ENCODE peak calls at places on chromosomes 6 and 20, in seven cellular contexts. One of them, this sample, is unnamed.

GRCh38 chr6:134105903-134106302 is 53.5 kb upstream of the SLC2A12 start:
- DNase-seq in H9: no peak
- DNase-seq in mesendoderm: no peak
- DNase-seq in trophoblast cell: no peak
- DNase-seq in IMR-90: no peak
- DNase-seq in mesenchymal stem cell: no peak
- DNase-seq in neuronal stem cell: no peak
- DNase-seq in this sample: no peak

GRCh38 chr6:52417675-52418111 is 2.4 kb upstream of the EFHC1 start:
- DNase-seq in H9: no peak
- DNase-seq in mesendoderm: peak; percentile 50
- DNase-seq in trophoblast cell: peak; percentile 42
- DNase-seq in IMR-90: peak; percentile 68
- DNase-seq in mesenchymal stem cell: peak; percentile 86
- DNase-seq in neuronal stem cell: no peak
- DNase-seq in this sample: no peak

GRCh38 chr6:47076422-47077344 is 34.6 kb upstream of the ADGRF1 start:
- DNase-seq in H9: no peak
- DNase-seq in mesendoderm: no peak
- DNase-seq in trophoblast cell: no peak
- DNase-seq in IMR-90: no peak
- DNase-seq in mesenchymal stem cell: peak; percentile 84
- DNase-seq in neuronal stem cell: no peak
- DNase-seq in this sample: no peak

GRCh38 chr20:62517901-62518610 is 42.3 kb upstream of the GATA5 start:
- DNase-seq in H9: no peak
- DNase-seq in mesendoderm: no peak
- DNase-seq in trophoblast cell: no peak
- DNase-seq in IMR-90: no peak
- DNase-seq in mesenchymal stem cell: no peak
- DNase-seq in neuronal stem cell: no peak
- DNase-seq in this sample: no peak

GRCh38 chr20:49893242-49894072 is 21.9 kb downstream of the SPATA2 start:
- DNase-seq in H9: no peak
- DNase-seq in mesendoderm: no peak
- DNase-seq in trophoblast cell: peak; percentile 65
- DNase-seq in IMR-90: peak; percentile 14
- DNase-seq in mesenchymal stem cell: no peak
- DNase-seq in neuronal stem cell: no peak
- DNase-seq in this sample: no peak

GRCh38 chr6:14501914-14502313 is 384.3 kb downstream of the CD83 start:
- DNase-seq in H9: no peak
- DNase-seq in mesendoderm: no peak
- DNase-seq in trophoblast cell: no peak
- DNase-seq in IMR-90: peak; percentile 15
- DNase-seq in mesenchymal stem cell: peak; percentile 22
- DNase-seq in neuronal stem cell: peak; percentile 17
- DNase-seq in this sample: no peak

GRCh38 chr6:169964440-169965212 is 213.2 kb downstream of the ERMARD start:
- DNase-seq in H9: no peak
- DNase-seq in mesendoderm: no peak
- DNase-seq in trophoblast cell: peak; percentile 68
- DNase-seq in IMR-90: no peak
- DNase-seq in mesenchymal stem cell: no peak
- DNase-seq in neuronal stem cell: no peak
- DNase-seq in this sample: no peak

GRCh38 chr6:25882066-25882496 is 8.0 kb upstream of the SLC17A3 start:
- DNase-seq in H9: peak; percentile 85
- DNase-seq in mesendoderm: peak; percentile 83
- DNase-seq in trophoblast cell: peak; percentile 75
- DNase-seq in IMR-90: no peak
- DNase-seq in mesenchymal stem cell: no peak
- DNase-seq in neuronal stem cell: peak; percentile 21
- DNase-seq in this sample: peak; percentile 57

GRCh38 chr6:146905313-146905712 is 298.9 kb upstream of the STXBP5 start:
- DNase-seq in H9: no peak
- DNase-seq in mesendoderm: peak; percentile 30
- DNase-seq in trophoblast cell: peak; percentile 100
- DNase-seq in IMR-90: peak; percentile 42
- DNase-seq in mesenchymal stem cell: peak; percentile 26
- DNase-seq in neuronal stem cell: no peak
- DNase-seq in this sample: no peak

GRCh38 chr6:167129159-167129558 is 6.3 kb downstream of the CCR6 start:
- DNase-seq in H9: no peak
- DNase-seq in mesendoderm: no peak
- DNase-seq in trophoblast cell: no peak
- DNase-seq in IMR-90: no peak
- DNase-seq in mesenchymal stem cell: no peak
- DNase-seq in neuronal stem cell: no peak
- DNase-seq in this sample: no peak

GRCh38 chr6:134814076-134814709 is 135.7 kb downstream of the ALDH8A1 start:
- DNase-seq in H9: no peak
- DNase-seq in mesendoderm: peak; percentile 80
- DNase-seq in trophoblast cell: peak; percentile 72
- DNase-seq in IMR-90: peak; percentile 82
- DNase-seq in mesenchymal stem cell: peak; percentile 72
- DNase-seq in neuronal stem cell: no peak
- DNase-seq in this sample: no peak

GRCh38 chr6:70221715-70222236 is 81.1 kb downstream of the COL9A1 start:
- DNase-seq in H9: no peak
- DNase-seq in mesendoderm: no peak
- DNase-seq in trophoblast cell: no peak
- DNase-seq in IMR-90: no peak
- DNase-seq in mesenchymal stem cell: no peak
- DNase-seq in neuronal stem cell: no peak
- DNase-seq in this sample: no peak

GRCh38 chr6:130222775-130223174 is at the start of gene SAMD3:
- DNase-seq in H9: no peak
- DNase-seq in mesendoderm: no peak
- DNase-seq in trophoblast cell: no peak
- DNase-seq in IMR-90: no peak
- DNase-seq in mesenchymal stem cell: no peak
- DNase-seq in neuronal stem cell: no peak
- DNase-seq in this sample: no peak

GRCh38 chr20:4120921-4121321 is 105.6 kb upstream of the RNF24 start:
- DNase-seq in H9: no peak
- DNase-seq in mesendoderm: no peak
- DNase-seq in trophoblast cell: no peak
- DNase-seq in IMR-90: no peak
- DNase-seq in mesenchymal stem cell: no peak
- DNase-seq in neuronal stem cell: no peak
- DNase-seq in this sample: no peak

GRCh38 chr6:149365197-149365596 is 34.9 kb upstream of the SUMO4 start:
- DNase-seq in H9: no peak
- DNase-seq in mesendoderm: no peak
- DNase-seq in trophoblast cell: no peak
- DNase-seq in IMR-90: no peak
- DNase-seq in mesenchymal stem cell: no peak
- DNase-seq in neuronal stem cell: no peak
- DNase-seq in this sample: no peak

GRCh38 chr6:23457321-23457720 is 668.7 kb upstream of the NRSN1 start:
- DNase-seq in H9: no peak
- DNase-seq in mesendoderm: no peak
- DNase-seq in trophoblast cell: no peak
- DNase-seq in IMR-90: no peak
- DNase-seq in mesenchymal stem cell: no peak
- DNase-seq in neuronal stem cell: no peak
- DNase-seq in this sample: no peak

GRCh38 chr6:6927437-6928361 is 180.1 kb upstream of the RREB1 start:
- DNase-seq in H9: peak; percentile 65
- DNase-seq in mesendoderm: no peak
- DNase-seq in trophoblast cell: peak; percentile 61
- DNase-seq in IMR-90: no peak
- DNase-seq in mesenchymal stem cell: no peak
- DNase-seq in neuronal stem cell: peak; percentile 18
- DNase-seq in this sample: no peak

GRCh38 chr6:96975848-96976247 is 51.3 kb downstream of the KLHL32 start:
- DNase-seq in H9: no peak
- DNase-seq in mesendoderm: no peak
- DNase-seq in trophoblast cell: peak; percentile 38
- DNase-seq in IMR-90: no peak
- DNase-seq in mesenchymal stem cell: no peak
- DNase-seq in neuronal stem cell: no peak
- DNase-seq in this sample: no peak

GRCh38 chr6:145147559-145147958 is 587.8 kb downstream of the EPM2A start:
- DNase-seq in H9: no peak
- DNase-seq in mesendoderm: no peak
- DNase-seq in trophoblast cell: peak; percentile 3
- DNase-seq in IMR-90: peak; percentile 78
- DNase-seq in mesenchymal stem cell: peak; percentile 38
- DNase-seq in neuronal stem cell: no peak
- DNase-seq in this sample: no peak

GRCh38 chr6:116963972-116964371 is 86.9 kb downstream of the RFX6 start:
- DNase-seq in H9: no peak
- DNase-seq in mesendoderm: no peak
- DNase-seq in trophoblast cell: no peak
- DNase-seq in IMR-90: no peak
- DNase-seq in mesenchymal stem cell: no peak
- DNase-seq in neuronal stem cell: no peak
- DNase-seq in this sample: no peak

GRCh38 chr20:50728981-50729874 is 2.2 kb upstream of the PARD6B start:
- DNase-seq in H9: peak; percentile 31
- DNase-seq in mesendoderm: no peak
- DNase-seq in trophoblast cell: no peak
- DNase-seq in IMR-90: no peak
- DNase-seq in mesenchymal stem cell: peak; percentile 66
- DNase-seq in neuronal stem cell: no peak
- DNase-seq in this sample: no peak

GRCh38 chr6:39543117-39543516 is 182.1 kb downstream of the KIF6 start:
- DNase-seq in H9: no peak
- DNase-seq in mesendoderm: no peak
- DNase-seq in trophoblast cell: no peak
- DNase-seq in IMR-90: no peak
- DNase-seq in mesenchymal stem cell: no peak
- DNase-seq in neuronal stem cell: no peak
- DNase-seq in this sample: no peak

GRCh38 chr6:43907789-43908472 is 137.9 kb downstream of the VEGFA start:
- DNase-seq in H9: no peak
- DNase-seq in mesendoderm: no peak
- DNase-seq in trophoblast cell: no peak
- DNase-seq in IMR-90: no peak
- DNase-seq in mesenchymal stem cell: no peak
- DNase-seq in neuronal stem cell: no peak
- DNase-seq in this sample: no peak

DNA sequence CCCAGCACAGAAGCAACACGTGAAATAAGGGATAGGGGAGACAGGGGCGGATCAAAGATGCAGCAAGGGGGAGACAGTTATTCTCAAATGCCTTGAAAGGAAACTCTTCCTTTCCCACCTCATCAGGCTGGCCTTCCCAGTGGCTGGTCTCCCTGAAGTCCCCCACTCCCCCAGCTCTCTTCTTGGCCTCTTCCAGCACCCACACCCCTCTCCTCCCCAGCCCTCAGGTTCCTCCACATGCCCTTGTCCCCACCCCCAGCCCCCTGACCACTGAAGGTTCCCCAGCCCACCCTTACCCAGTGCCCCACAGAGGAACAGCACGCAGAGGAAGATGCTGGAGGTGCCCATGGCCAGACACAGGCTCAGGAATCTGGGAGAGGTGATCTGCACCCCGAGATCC is 1.7 kb upstream of the LY6G6D start:
- DNase-seq in H9: no peak
- DNase-seq in mesendoderm: no peak
- DNase-seq in trophoblast cell: no peak
- DNase-seq in IMR-90: no peak
- DNase-seq in mesenchymal stem cell: no peak
- DNase-seq in neuronal stem cell: no peak
- DNase-seq in this sample: no peak
- H3K18ac ChIP-seq in H9: no peak overlapping the region
- H3K18ac ChIP-seq in mesendoderm: peak overlapping the region; percentile 92
- H3K18ac ChIP-seq in trophoblast cell: no peak overlapping the region
- H3K18ac ChIP-seq in IMR-90: no peak overlapping the region
- H3K18ac ChIP-seq in mesenchymal stem cell: no peak overlapping the region
- H3K18ac ChIP-seq in neuronal stem cell: peak overlapping the region; percentile 73
- H3K18ac ChIP-seq in this sample: peak overlapping the region; percentile 62

GRCh38 chr6:54891536-54891935 is 45.0 kb downstream of the FAM83B start:
- DNase-seq in H9: no peak
- DNase-seq in mesendoderm: no peak
- DNase-seq in trophoblast cell: no peak
- DNase-seq in IMR-90: peak; percentile 17
- DNase-seq in mesenchymal stem cell: no peak
- DNase-seq in neuronal stem cell: no peak
- DNase-seq in this sample: no peak
- H3K18ac ChIP-seq in H9: no peak overlapping the region
- H3K18ac ChIP-seq in mesendoderm: no peak overlapping the region
- H3K18ac ChIP-seq in trophoblast cell: no peak overlapping the region
- H3K18ac ChIP-seq in IMR-90: peak overlapping the region; percentile 20
- H3K18ac ChIP-seq in mesenchymal stem cell: no peak overlapping the region
- H3K18ac ChIP-seq in neuronal stem cell: no peak overlapping the region
- H3K18ac ChIP-seq in this sample: no peak overlapping the region

DNA sequence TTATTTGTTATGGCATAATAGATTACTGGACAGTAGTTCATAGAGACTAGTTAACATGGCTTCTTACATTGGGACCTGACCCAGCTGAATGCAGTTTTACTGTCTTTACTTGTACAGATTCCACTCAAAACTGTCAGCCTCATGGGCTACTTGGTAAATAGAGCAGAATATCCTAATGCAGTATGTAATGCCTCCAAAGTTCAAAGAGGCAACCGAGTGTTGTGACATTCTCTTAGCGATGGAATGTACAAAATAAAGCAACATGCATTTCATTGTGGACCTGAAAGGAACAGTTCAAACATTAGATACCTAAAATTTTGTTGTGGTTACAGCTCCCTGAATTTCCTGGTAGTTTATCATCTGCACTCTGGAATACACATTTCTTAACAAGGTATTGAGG is 29.1 kb upstream of the RGS17 start:
- DNase-seq in H9: no peak
- DNase-seq in mesendoderm: no peak
- DNase-seq in trophoblast cell: no peak
- DNase-seq in IMR-90: peak; percentile 10
- DNase-seq in mesenchymal stem cell: peak; percentile 28
- DNase-seq in neuronal stem cell: no peak
- DNase-seq in this sample: no peak
- H3K18ac ChIP-seq in H9: no peak overlapping the region
- H3K18ac ChIP-seq in mesendoderm: no peak overlapping the region
- H3K18ac ChIP-seq in trophoblast cell: no peak overlapping the region
- H3K18ac ChIP-seq in IMR-90: no peak overlapping the region
- H3K18ac ChIP-seq in mesenchymal stem cell: no peak overlapping the region
- H3K18ac ChIP-seq in neuronal stem cell: no peak overlapping the region
- H3K18ac ChIP-seq in this sample: no peak overlapping the region

DNA sequence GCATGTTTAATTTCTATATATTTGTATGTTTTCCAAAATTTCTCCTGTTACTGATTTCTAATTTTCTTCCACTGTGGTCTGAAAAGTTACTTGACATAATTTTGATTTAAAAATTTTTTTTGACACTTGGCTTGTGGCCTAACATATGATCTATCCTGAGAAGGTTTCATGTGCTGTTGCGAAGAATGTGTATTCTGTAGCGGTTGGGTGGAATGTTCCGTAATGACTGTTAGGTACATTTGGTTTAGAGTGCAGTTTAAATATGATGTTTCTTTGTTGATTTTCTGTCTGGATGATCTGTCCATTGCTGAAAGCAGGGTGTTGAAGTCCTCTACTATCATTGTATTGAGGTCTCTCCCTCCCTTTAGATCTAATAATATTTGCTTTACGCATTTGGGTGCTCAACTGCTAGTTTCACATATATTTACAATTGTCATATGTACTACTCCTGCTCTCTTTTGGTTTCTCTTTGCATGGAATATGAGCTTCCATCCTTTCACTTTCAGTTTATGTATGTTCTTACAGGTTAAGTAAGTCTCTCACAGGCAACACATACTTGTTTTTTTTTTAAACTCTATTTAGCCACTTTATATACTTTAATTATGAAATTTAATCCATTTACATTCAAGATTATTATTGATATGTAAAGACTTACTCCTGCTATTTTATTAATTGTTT is 19.5 kb upstream of the EDN1 start:
- DNase-seq in H9: no peak
- DNase-seq in mesendoderm: no peak
- DNase-seq in trophoblast cell: no peak
- DNase-seq in IMR-90: no peak
- DNase-seq in mesenchymal stem cell: peak; percentile 29
- DNase-seq in neuronal stem cell: no peak
- DNase-seq in this sample: no peak
- H3K18ac ChIP-seq in H9: no peak overlapping the region
- H3K18ac ChIP-seq in mesendoderm: no peak overlapping the region
- H3K18ac ChIP-seq in trophoblast cell: no peak overlapping the region
- H3K18ac ChIP-seq in IMR-90: no peak overlapping the region
- H3K18ac ChIP-seq in mesenchymal stem cell: no peak overlapping the region
- H3K18ac ChIP-seq in neuronal stem cell: no peak overlapping the region
- H3K18ac ChIP-seq in this sample: no peak overlapping the region